ENCODE peak calls at places on chromosomes 16 and 17, in four cellular contexts. One of them, this sample, is unnamed.

GRCh38 chr16:2090819-2091721 is 43.3 kb downstream of the TSC2 start:
- DNase-seq in iris pigment epithelial cell: peak
- DNase-seq in GM13977: no peak
- DNase-seq in neuronal stem cell: peak
- DNase-seq in this sample: no peak

GRCh38 chr16:825298-826061 is 24.9 kb upstream of the GNG13 start:
- DNase-seq in iris pigment epithelial cell: peak
- DNase-seq in GM13977: no peak
- DNase-seq in neuronal stem cell: no peak
- DNase-seq in this sample: no peak

GRCh38 chr16:57123216-57123968 is 31.0 kb downstream of the CPNE2 start:
- DNase-seq in iris pigment epithelial cell: peak
- DNase-seq in GM13977: no peak
- DNase-seq in neuronal stem cell: no peak
- DNase-seq in this sample: no peak

GRCh38 chr16:81790772-81791171 is 11.7 kb downstream of the PLCG2 start:
- DNase-seq in iris pigment epithelial cell: no peak
- DNase-seq in GM13977: no peak
- DNase-seq in neuronal stem cell: no peak
- DNase-seq in this sample: no peak

GRCh38 chr16:53068423-53068833 is 13.6 kb downstream of the CHD9 start:
- DNase-seq in iris pigment epithelial cell: no peak
- DNase-seq in GM13977: no peak
- DNase-seq in neuronal stem cell: no peak
- DNase-seq in this sample: no peak

GRCh38 chr16:1643521-1643920 is 31.4 kb downstream of the CRAMP1 start:
- DNase-seq in iris pigment epithelial cell: no peak
- DNase-seq in GM13977: no peak
- DNase-seq in neuronal stem cell: no peak
- DNase-seq in this sample: no peak

GRCh38 chr17:74892974-74893911 is at the start of gene FADS6:
- DNase-seq in iris pigment epithelial cell: no peak
- DNase-seq in GM13977: no peak
- DNase-seq in neuronal stem cell: no peak
- DNase-seq in this sample: no peak

GRCh38 chr16:27243725-27244362 is 24.7 kb downstream of the NSMCE1 start:
- DNase-seq in iris pigment epithelial cell: no peak
- DNase-seq in GM13977: no peak
- DNase-seq in neuronal stem cell: no peak
- DNase-seq in this sample: no peak

GRCh38 chr17:76458580-76459490 is 5.9 kb upstream of the UBE2O start:
- DNase-seq in iris pigment epithelial cell: peak
- DNase-seq in GM13977: peak
- DNase-seq in neuronal stem cell: no peak
- DNase-seq in this sample: peak

GRCh38 chr16:47043970-47044684 is 70.7 kb upstream of the DNAJA2 start:
- DNase-seq in iris pigment epithelial cell: no peak
- DNase-seq in GM13977: no peak
- DNase-seq in neuronal stem cell: no peak
- DNase-seq in this sample: no peak

GRCh38 chr16:89599902-89600301 is 13.5 kb upstream of the DPEP1 start:
- DNase-seq in iris pigment epithelial cell: no peak
- DNase-seq in GM13977: no peak
- DNase-seq in neuronal stem cell: no peak
- DNase-seq in this sample: no peak

GRCh38 chr16:722835-723633 is 2.1 kb downstream of the ANTKMT start:
- DNase-seq in iris pigment epithelial cell: no peak
- DNase-seq in GM13977: no peak
- DNase-seq in neuronal stem cell: no peak
- DNase-seq in this sample: no peak

GRCh38 chr17:76500745-76501017 is 542 bp downstream of the RHBDF2 start:
- DNase-seq in iris pigment epithelial cell: no peak
- DNase-seq in GM13977: no peak
- DNase-seq in neuronal stem cell: no peak
- DNase-seq in this sample: no peak

GRCh38 chr17:65085397-65085796 is 28.9 kb upstream of the GNA13 start:
- DNase-seq in iris pigment epithelial cell: no peak
- DNase-seq in GM13977: no peak
- DNase-seq in neuronal stem cell: no peak
- DNase-seq in this sample: peak

GRCh38 chr17:30477758-30478115 is 529 bp downstream of the GOSR1 start:
- DNase-seq in iris pigment epithelial cell: peak
- DNase-seq in GM13977: peak
- DNase-seq in neuronal stem cell: no peak
- DNase-seq in this sample: peak

GRCh38 chr17:60039096-60039495 is 39.6 kb downstream of the HEATR6 start:
- DNase-seq in iris pigment epithelial cell: peak
- DNase-seq in GM13977: no peak
- DNase-seq in neuronal stem cell: no peak
- DNase-seq in this sample: no peak

GRCh38 chr17:40447148-40447644 is 3.9 kb downstream of the IGFBP4 start:
- DNase-seq in iris pigment epithelial cell: no peak
- DNase-seq in GM13977: no peak
- DNase-seq in neuronal stem cell: no peak
- DNase-seq in this sample: no peak

GRCh38 chr16:57203451-57203850 is 17.3 kb downstream of the RSPRY1 start:
- DNase-seq in iris pigment epithelial cell: no peak
- DNase-seq in GM13977: no peak
- DNase-seq in neuronal stem cell: no peak
- DNase-seq in this sample: no peak

GRCh38 chr17:49851387-49852291 is 3.8 kb upstream of the TAC4 start:
- DNase-seq in iris pigment epithelial cell: peak
- DNase-seq in GM13977: peak
- DNase-seq in neuronal stem cell: peak
- DNase-seq in this sample: peak

GRCh38 chr17:5516060-5516792 is 29.9 kb downstream of the MIS12 start:
- DNase-seq in iris pigment epithelial cell: peak
- DNase-seq in GM13977: no peak
- DNase-seq in neuronal stem cell: no peak
- DNase-seq in this sample: peak

GRCh38 chr16:50160495-50161164 is 7.5 kb downstream of the TENT4B start:
- DNase-seq in iris pigment epithelial cell: peak
- DNase-seq in GM13977: no peak
- DNase-seq in neuronal stem cell: no peak
- DNase-seq in this sample: peak

GRCh38 chr17:74851612-74852236 is 8.0 kb downstream of the GRIN2C start:
- DNase-seq in iris pigment epithelial cell: no peak
- DNase-seq in GM13977: no peak
- DNase-seq in neuronal stem cell: no peak
- DNase-seq in this sample: no peak

GRCh38 chr17:16269658-16270057 is 52.6 kb downstream of the PIGL start:
- DNase-seq in iris pigment epithelial cell: peak
- DNase-seq in GM13977: no peak
- DNase-seq in neuronal stem cell: no peak
- DNase-seq in this sample: peak

GRCh38 chr17:38451840-38452529 is 23.7 kb downstream of the ARHGAP23 start:
- DNase-seq in iris pigment epithelial cell: peak
- DNase-seq in GM13977: no peak
- DNase-seq in neuronal stem cell: no peak
- DNase-seq in this sample: peak

GRCh38 chr17:50290074-50290702 is 15.9 kb downstream of the TMEM92 start:
- DNase-seq in iris pigment epithelial cell: peak
- DNase-seq in GM13977: peak
- DNase-seq in neuronal stem cell: no peak
- DNase-seq in this sample: peak

GRCh38 chr17:73973881-73974409 is 229.5 kb upstream of the RPL38 start:
- DNase-seq in iris pigment epithelial cell: no peak
- DNase-seq in GM13977: no peak
- DNase-seq in neuronal stem cell: no peak
- DNase-seq in this sample: no peak

GRCh38 chr17:16877102-16877501 is 94.8 kb downstream of the TNFRSF13B start:
- DNase-seq in iris pigment epithelial cell: peak
- DNase-seq in GM13977: no peak
- DNase-seq in neuronal stem cell: no peak
- DNase-seq in this sample: no peak

GRCh38 chr16:1757714-1758461 is 13.5 kb downstream of the NME3 start:
- DNase-seq in iris pigment epithelial cell: no peak
- DNase-seq in GM13977: no peak
- DNase-seq in neuronal stem cell: no peak
- DNase-seq in this sample: no peak

GRCh38 chr16:85537795-85538401 is 75.2 kb upstream of the GSE1 start:
- DNase-seq in iris pigment epithelial cell: no peak
- DNase-seq in GM13977: no peak
- DNase-seq in neuronal stem cell: no peak
- DNase-seq in this sample: no peak

GRCh38 chr16:168424-168823 is 2.6 kb downstream of the HBM start:
- DNase-seq in iris pigment epithelial cell: no peak
- DNase-seq in GM13977: peak
- DNase-seq in neuronal stem cell: no peak
- DNase-seq in this sample: no peak

GRCh38 chr16:69089091-69089912 is 16.2 kb upstream of the HAS3 start:
- DNase-seq in iris pigment epithelial cell: no peak
- DNase-seq in GM13977: peak
- DNase-seq in neuronal stem cell: no peak
- DNase-seq in this sample: no peak

This sample was measured in LHCN-M2.